ENCODE peak calls at places on chromosomes 13 and 19, in nine cellular contexts. U is lung; C is MG63; W is NCI-H1930; X is stimulated activated CD8-positive, alpha-beta memory T cell treated with anti-CD3 and anti-CD28 coated beads, Interleukin-15, amount 100 ng/mL, for 48 hours; F is GM03348; P is immature natural killer cell; L is A549; Z is suprapubic skin. T is an unnamed sample.

GRCh38 chr19:51742736-51743288 is 8.9 kb downstream of the FPR1 start:
- DNase-seq in U (no peak), C (no peak), W (no peak), X (no peak), F (no peak), P (no peak), L (no peak), Z (no peak), T (no peak)

GRCh38 chr13:29799041-29799440 is 51.4 kb downstream of the UBL3 start:
- DNase-seq in U (no peak), C (no peak), W (no peak), X (no peak), F (no peak), P (no peak), L (no peak), Z (no peak), T (no peak)

GRCh38 chr13:31096624-31097302 is 64.9 kb downstream of the HSPH1 start:
- DNase-seq in U (no peak), C (peak), W (no peak), X (no peak), F (no peak), P (no peak), L (no peak), Z (no peak), T (no peak)

GRCh38 chr19:21482863-21483276 is 22.5 kb upstream of the ZNF429 start:
- DNase-seq in U (peak), C (no peak), W (no peak), X (no peak), F (no peak), P (peak), L (peak), Z (no peak), T (peak)

GRCh38 chr19:35295792-35296462 is 4.0 kb downstream of the MAG start:
- DNase-seq in U (no peak), C (no peak), W (no peak), X (no peak), F (no peak), P (peak), L (no peak), Z (no peak), T (no peak)

GRCh38 chr13:46596501-46596900 is 43.5 kb downstream of the LRCH1 start:
- DNase-seq in U (no peak), C (no peak), W (no peak), X (no peak), F (no peak), P (no peak), L (no peak), Z (no peak), T (no peak)

GRCh38 chr13:87524775-87525174 is 146.4 kb upstream of the SLITRK5 start:
- DNase-seq in U (no peak), C (no peak), W (no peak), X (no peak), F (no peak), P (no peak), L (no peak), Z (no peak), T (no peak)

GRCh38 chr13:70568571-70568970 is 460.3 kb upstream of the KLHL1 start:
- DNase-seq in U (no peak), C (no peak), W (no peak), X (no peak), F (peak), P (no peak), L (peak), Z (no peak), T (peak)

GRCh38 chr19:30340724-30341595 is 31.2 kb upstream of the ZNF536 start:
- DNase-seq in U (no peak), C (no peak), W (no peak), X (no peak), F (peak), P (no peak), L (no peak), Z (no peak), T (no peak)

GRCh38 chr13:76225815-76226489 is 589.8 kb downstream of the LMO7 start:
- DNase-seq in U (no peak), C (no peak), W (no peak), X (no peak), F (no peak), P (no peak), L (no peak), Z (no peak), T (no peak)

GRCh38 chr19:33399745-33400681 is 26.5 kb downstream of the CEBPG start:
- DNase-seq in U (no peak), C (no peak), W (no peak), X (no peak), F (no peak), P (no peak), L (no peak), Z (no peak), T (no peak)

GRCh38 chr19:31145021-31145420 is 204.2 kb downstream of the TSHZ3 start:
- DNase-seq in U (no peak), C (no peak), W (no peak), X (no peak), F (no peak), P (no peak), L (no peak), Z (no peak), T (no peak)

GRCh38 chr13:101979825-101980224 is 422.0 kb downstream of the FGF14 start:
- DNase-seq in U (no peak), C (no peak), W (no peak), X (no peak), F (no peak), P (no peak), L (no peak), Z (no peak), T (no peak)

GRCh38 chr19:1237754-1238372 is at the start of gene CBARP:
- DNase-seq in U (no peak), C (peak), W (peak), X (no peak), F (peak), P (no peak), L (no peak), Z (no peak), T (peak)

GRCh38 chr13:93151277-93151676 is 75.3 kb upstream of the GPC6 start:
- DNase-seq in U (no peak), C (no peak), W (no peak), X (no peak), F (peak), P (no peak), L (no peak), Z (no peak), T (no peak)

GRCh38 chr19:55165952-55166529 is 372 bp downstream of the DNAAF3 start:
- DNase-seq in U (peak), C (peak), W (peak), X (peak), F (peak), P (peak), L (peak), Z (no peak), T (peak)

GRCh38 chr19:49677232-49677881 is at the start of gene PRMT1:
- DNase-seq in U (no peak), C (peak), W (no peak), X (peak), F (peak), P (no peak), L (peak), Z (no peak), T (peak)

GRCh38 chr13:32048816-32049215 is 17.2 kb downstream of the FRY start:
- DNase-seq in U (no peak), C (no peak), W (no peak), X (no peak), F (no peak), P (no peak), L (no peak), Z (no peak), T (no peak)

GRCh38 chr13:73833331-73834070 is 300.7 kb downstream of the KLF12 start:
- DNase-seq in U (no peak), C (no peak), W (no peak), X (no peak), F (no peak), P (no peak), L (no peak), Z (no peak), T (no peak)

GRCh38 chr13:99258946-99259345 is 767 bp upstream of the GPR18 start:
- DNase-seq in U (no peak), C (no peak), W (no peak), X (no peak), F (no peak), P (peak), L (no peak), Z (no peak), T (no peak)

GRCh38 chr13:112968910-112969691 is at the start of gene MCF2L:
- DNase-seq in U (peak), C (no peak), W (peak), X (peak), F (peak), P (peak), L (peak), Z (peak), T (peak)

GRCh38 chr13:79451500-79451962 is 29.4 kb upstream of the NDFIP2 start:
- DNase-seq in U (no peak), C (peak), W (no peak), X (peak), F (peak), P (peak), L (peak), Z (no peak), T (no peak)

GRCh38 chr19:35755550-35756371 is 1.1 kb downstream of the HSPB6 start:
- DNase-seq in U (no peak), C (no peak), W (no peak), X (peak), F (peak), P (no peak), L (no peak), Z (peak), T (no peak)

GRCh38 chr13:51811046-51811445 is 7.1 kb upstream of the DHRS12 start:
- DNase-seq in U (no peak), C (no peak), W (no peak), X (no peak), F (no peak), P (no peak), L (no peak), Z (no peak), T (no peak)

GRCh38 chr13:82758056-82758455 is 1124.2 kb downstream of the SLITRK1 start:
- DNase-seq in U (no peak), C (no peak), W (no peak), X (no peak), F (no peak), P (no peak), L (peak), Z (no peak), T (no peak)

T was measured in frontal cortex.